ENCODE peak calls at places on chromosomes 13 and 19, in five cellular contexts. M is NCI-H345, A is GM20000, J is NCI-H146, I is ascending aorta. B is an unnamed sample.

GRCh38 chr13:25659091-25659502 is 287.3 kb downstream of the ATP8A2 start:
- DNase-seq in M (peak), A (no peak), J (peak), I (no peak), B (peak)

GRCh38 chr19:2616741-2617392 is 85.6 kb downstream of the GNG7 start:
- DNase-seq in M (no peak), A (no peak), J (no peak), I (no peak), B (no peak)

GRCh38 chr19:47186337-47187022 is 44.5 kb downstream of the BBC3 start:
- DNase-seq in M (no peak), A (peak), J (no peak), I (no peak), B (no peak)

GRCh38 chr19:6091771-6092291 is 18.5 kb downstream of the RFX2 start:
- DNase-seq in M (no peak), A (no peak), J (no peak), I (no peak), B (no peak)

GRCh38 chr13:33376212-33376611 is 90.7 kb upstream of the STARD13 start:
- DNase-seq in M (no peak), A (no peak), J (no peak), I (no peak), B (no peak)

GRCh38 chr13:99085139-99085845 is 107.4 kb upstream of the DOCK9 start:
- DNase-seq in M (no peak), A (no peak), J (no peak), I (no peak), B (no peak)

GRCh38 chr19:55370305-55370988 is at the start of gene IL11:
- DNase-seq in M (no peak), A (no peak), J (no peak), I (no peak), B (no peak)

GRCh38 chr13:24221007-24221406 is 60.5 kb downstream of the SPATA13 start:
- DNase-seq in M (no peak), A (no peak), J (no peak), I (no peak), B (no peak)

GRCh38 chr19:45531349-45531748 is 24.1 kb downstream of the VASP start:
- DNase-seq in M (no peak), A (no peak), J (no peak), I (no peak), B (no peak)

GRCh38 chr13:76732367-76732766 is 153.8 kb downstream of the KCTD12 start:
- DNase-seq in M (no peak), A (no peak), J (peak), I (no peak), B (no peak)

GRCh38 chr19:14517840-14518505 is at the start of gene DNAJB1:
- DNase-seq in M (peak), A (peak), J (peak), I (peak), B (peak)

GRCh38 chr19:4455742-4456565 is 1.6 kb downstream of the UBXN6 start:
- DNase-seq in M (peak), A (no peak), J (no peak), I (no peak), B (no peak)

GRCh38 chr19:21569497-21569870 is 64.1 kb downstream of the ZNF429 start:
- DNase-seq in M (no peak), A (no peak), J (peak), I (no peak), B (peak)

GRCh38 chr13:78319101-78319627 is 284.2 kb downstream of the POU4F1 start:
- DNase-seq in M (no peak), A (no peak), J (no peak), I (no peak), B (no peak)

GRCh38 chr19:47414469-47414868 is 4.9 kb downstream of the MEIS3 start:
- DNase-seq in M (peak), A (no peak), J (no peak), I (no peak), B (no peak)

GRCh38 chr13:94435604-94436226 is 43.8 kb downstream of the DCT start:
- DNase-seq in M (peak), A (peak), J (peak), I (no peak), B (peak)

GRCh38 chr13:112131740-112132113 is 64.8 kb downstream of the SOX1 start:
- DNase-seq in M (peak), A (no peak), J (no peak), I (no peak), B (peak)

GRCh38 chr19:44614313-44614712 is 950 bp downstream of the IGSF23 start:
- DNase-seq in M (no peak), A (no peak), J (no peak), I (no peak), B (no peak)

GRCh38 chr19:28239270-28239669 is 973.7 kb downstream of the UQCRFS1 start:
- DNase-seq in M (peak), A (no peak), J (peak), I (no peak), B (no peak)

GRCh38 chr19:45809643-45810159 is 5.4 kb downstream of the RSPH6A start:
- DNase-seq in M (peak), A (no peak), J (peak), I (no peak), B (peak)

GRCh38 chr19:11905928-11906327 is 18.3 kb downstream of the ZNF69 start:
- DNase-seq in M (no peak), A (no peak), J (no peak), I (no peak), B (no peak)

GRCh38 chr19:38028913-38029565 is 122.0 kb downstream of the SIPA1L3 start:
- DNase-seq in M (no peak), A (no peak), J (no peak), I (no peak), B (no peak)

GRCh38 chr19:51295382-51296126 is 15.9 kb upstream of the IGLON5 start:
- DNase-seq in M (no peak), A (no peak), J (no peak), I (no peak), B (no peak)

GRCh38 chr13:106371024-106371423 is 164.4 kb downstream of the EFNB2 start:
- DNase-seq in M (no peak), A (no peak), J (no peak), I (no peak), B (no peak)

GRCh38 chr19:55526216-55527196 is 10.4 kb downstream of the SBK2 start:
- DNase-seq in M (peak), A (peak), J (peak), I (no peak), B (peak)

GRCh38 chr19:7013678-7014077 is 7.6 kb downstream of the MBD3L2B start:
- DNase-seq in M (no peak), A (no peak), J (no peak), I (no peak), B (no peak)

GRCh38 chr19:1942078-1942933 is 1.3 kb downstream of the CSNK1G2 start:
- DNase-seq in M (peak), A (peak), J (peak), I (no peak), B (peak)

GRCh38 chr19:2271516-2272103 is 10.4 kb downstream of the PEAK3 start:
- DNase-seq in M (no peak), A (no peak), J (no peak), I (no peak), B (no peak)

B was measured in NCI-H774.